ENCODE peak calls at places on chromosomes 7 and 10, in seven cellular contexts. B is A549, I is IMR-90, N is PC-3, C is cardiac muscle cell, D is kidney, M is left lung. J is an unnamed sample.

GRCh38 chr7:2154831-2155230 is 77.9 kb downstream of the MAD1L1 start:
- DNase-seq in M (peak), D (peak), I (no peak), B (no peak), C (no peak), N (no peak), J (no peak)

GRCh38 chr10:9294865-9295264 is 1240.4 kb downstream of the GATA3 start:
- DNase-seq in I (no peak), B (no peak), M (no peak), C (no peak), D (no peak), N (no peak), J (no peak)

GRCh38 chr10:48670978-48671913 is 13.4 kb upstream of the WDFY4 start:
- DNase-seq in C (no peak), M (no peak), D (peak), B (no peak), I (no peak), N (no peak), J (no peak)

GRCh38 chr7:150950496-150951180 is 27.5 kb downstream of the KCNH2 start:
- DNase-seq in B (no peak), M (peak), I (no peak), N (no peak), C (no peak), D (peak), J (no peak)

GRCh38 chr7:137772221-137772620 is 74.6 kb downstream of the DGKI start:
- DNase-seq in D (no peak), I (peak), B (no peak), C (no peak), M (no peak), N (no peak), J (no peak)

GRCh38 chr10:29627201-29628105 is 7.3 kb downstream of the SVIL start:
- DNase-seq in C (no peak), D (no peak), I (peak), N (peak), M (no peak), B (no peak), J (peak)

GRCh38 chr7:138316421-138317043 is 143.5 kb upstream of the TRIM24 start:
- DNase-seq in I (no peak), C (no peak), D (no peak), N (no peak), B (peak), M (no peak), J (no peak)

GRCh38 chr10:86215712-86216111 is 150.9 kb downstream of the GRID1 start:
- DNase-seq in B (no peak), N (no peak), M (no peak), D (no peak), I (no peak), C (no peak), J (no peak)

GRCh38 chr10:117509573-117509972 is 33.0 kb upstream of the EMX2 start:
- DNase-seq in C (no peak), D (no peak), N (no peak), I (no peak), B (no peak), M (no peak), J (no peak)

GRCh38 chr7:147540743-147541142 is 1049.8 kb upstream of the C7orf33 start:
- DNase-seq in N (no peak), M (no peak), D (no peak), C (no peak), I (no peak), B (no peak), J (no peak)

GRCh38 chr10:52539463-52539862 is 225.4 kb downstream of the DKK1 start:
- DNase-seq in C (no peak), B (peak), D (no peak), I (peak), M (no peak), N (peak), J (peak)

GRCh38 chr10:91803386-91804125 is 5.3 kb downstream of the TNKS2 start:
- DNase-seq in M (no peak), B (no peak), D (no peak), N (no peak), C (no peak), I (no peak), J (no peak)

GRCh38 chr10:131431978-131432690 is 120.6 kb upstream of the TCERG1L start:
- DNase-seq in C (no peak), M (peak), D (peak), N (no peak), I (no peak), B (no peak), J (no peak)

DNA sequence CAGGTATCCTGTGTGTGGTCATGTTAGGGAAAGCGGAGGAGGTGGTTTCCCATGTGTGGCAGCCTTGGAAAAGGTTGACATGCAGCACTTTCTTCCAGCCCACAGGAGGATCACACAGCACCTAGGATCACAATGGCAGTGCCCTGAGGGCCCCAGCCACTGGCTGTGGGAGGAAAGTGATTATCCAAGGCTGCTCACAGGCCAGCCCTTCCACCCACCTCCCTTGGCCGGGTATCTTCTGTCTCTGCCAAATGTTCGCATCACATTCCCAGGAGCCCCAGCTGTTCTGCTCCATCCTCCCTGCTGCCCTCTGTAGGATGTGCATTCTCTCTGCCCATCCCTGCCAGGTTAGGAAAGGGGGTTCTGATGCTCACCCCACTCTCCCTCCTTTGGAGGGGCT is 2.5 kb upstream of the MLXIPL start:
- DNase-seq in C (no peak), B (no peak), D (no peak), M (no peak), I (peak), N (peak), J (no peak)
- TF ChIP-seq CTCF in C (peak), B (no peak), D (no peak), M (no peak), I (peak), N (no peak), J (no peak)

GRCh38 chr7:47458486-47458885 is 123.4 kb downstream of the TNS3 start:
- DNase-seq in N (no peak), D (no peak), I (no peak), C (no peak), B (no peak), M (no peak), J (no peak)
- H3K27ac ChIP-seq in N (no peak), D (no peak), I (peak), C (no peak), B (no peak), M (no peak), J (peak)

DNA sequence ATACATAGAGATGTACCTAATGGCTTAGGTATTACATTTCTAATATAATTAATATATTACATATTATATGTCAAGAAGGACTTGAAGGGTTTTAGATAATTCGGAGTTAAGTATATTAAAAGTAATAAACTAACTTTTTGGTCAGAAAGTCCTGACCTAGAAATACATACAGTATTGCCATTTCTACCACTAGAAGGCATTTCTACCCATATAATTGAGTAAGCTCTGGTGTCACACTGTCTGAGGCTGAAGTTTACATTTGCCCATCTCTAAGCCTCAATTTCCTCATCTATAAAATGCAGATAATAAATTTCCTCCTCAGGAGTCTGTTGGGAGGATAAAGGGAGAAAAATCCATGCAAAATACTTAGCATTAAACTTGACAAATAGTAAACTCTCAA is 7.1 kb downstream of the FKBP14 start:
- DNase-seq in C (no peak), D (no peak), B (no peak), I (no peak), M (no peak), N (no peak), J (no peak)
- TF ChIP-seq CTCF in C (no peak), D (no peak), B (peak), I (peak), M (no peak), N (peak), J (peak)

GRCh38 chr7:149727541-149728476 is 45.6 kb downstream of the ZNF467 start:
- DNase-seq in N (no peak), M (peak), I (no peak), B (no peak), C (no peak), D (peak), J (no peak)

GRCh38 chr7:149727053-149727452 is 46.3 kb downstream of the ZNF467 start:
- DNase-seq in M (no peak), N (no peak), D (peak), I (no peak), C (no peak), B (no peak), J (no peak)

GRCh38 chr7:149729983-149730801 is 43.2 kb downstream of the ZNF467 start:
- DNase-seq in N (no peak), D (peak), M (peak), I (no peak), B (no peak), C (no peak), J (no peak)

GRCh38 chr7:149729586-149729982 is 43.8 kb downstream of the ZNF467 start:
- DNase-seq in I (no peak), B (no peak), D (peak), M (no peak), C (no peak), N (no peak), J (no peak)

DNA sequence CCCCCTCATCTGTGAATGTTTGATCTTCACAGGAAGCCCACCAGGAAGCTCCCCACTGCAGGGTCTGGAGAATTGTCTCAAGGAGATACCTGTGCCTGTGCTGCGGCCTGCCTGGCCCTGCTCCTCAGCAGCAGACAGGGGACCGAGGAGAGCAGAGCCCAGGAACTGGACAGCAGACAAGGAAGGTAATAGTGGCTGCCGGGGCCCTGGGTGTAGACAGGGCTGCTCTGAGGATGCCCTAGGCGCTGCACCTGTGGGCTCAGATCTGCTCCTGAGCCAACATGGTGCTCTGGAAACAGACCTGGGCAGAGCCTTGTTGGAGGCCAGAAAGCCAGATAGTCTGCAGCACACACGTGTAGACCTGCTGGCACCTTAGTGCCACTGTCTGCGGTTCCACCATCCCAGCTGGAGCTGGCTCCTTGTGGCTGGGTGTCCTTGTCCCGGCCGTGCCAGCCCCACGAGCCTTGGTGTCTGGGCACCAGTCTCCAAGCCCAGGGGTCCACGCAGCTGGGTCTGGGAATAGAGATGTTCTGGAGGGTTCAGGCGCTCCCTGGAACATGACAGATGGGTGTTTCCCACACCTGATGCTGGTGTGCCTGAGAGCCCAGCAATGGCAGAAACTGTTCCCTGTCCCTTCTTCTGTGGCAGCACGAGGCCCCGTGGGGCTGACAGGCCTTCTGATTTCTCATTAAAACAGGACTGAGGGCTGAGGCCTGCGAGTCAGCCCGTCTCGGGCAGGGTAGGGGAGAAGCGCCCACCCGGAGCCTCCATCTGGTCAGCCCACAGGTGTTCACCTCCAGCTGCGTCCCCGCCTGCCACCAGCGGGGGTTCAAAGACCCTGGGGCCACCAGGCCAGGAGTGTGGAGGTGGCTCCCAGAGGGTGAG is 44.7 kb downstream of the ZNF467 start:
- DNase-seq in N (no peak), D (peak), B (no peak), M (peak), C (no peak), I (no peak), J (no peak)
- H3K27ac ChIP-seq in N (no peak), D (no peak), B (no peak), M (no peak), C (no peak), I (no peak), J (no peak)

GRCh38 chr7:101217388-101218235 is at the start of the genes PLOD3 and ZNHIT1:
- DNase-seq in D (peak), C (peak), B (peak), I (peak), N (peak), M (peak), J (peak)
- TF ChIP-seq CTCF in D (no peak), C (no peak), B (no peak), I (peak), N (no peak), M (no peak), J (no peak)

GRCh38 chr10:27503498-27504006 is 552 bp upstream of the RAB18 start:
- DNase-seq in I (no peak), D (no peak), B (peak), M (no peak), N (no peak), C (no peak), J (no peak)
- H3K27ac ChIP-seq in I (peak), D (peak), B (peak), M (peak), N (peak), C (peak), J (peak)

GRCh38 chr10:75398630-75399460 is 2.7 kb downstream of the ZNF503 start:
- DNase-seq in I (no peak), N (peak), C (peak), D (peak), M (peak), B (no peak), J (no peak)

GRCh38 chr10:75396861-75397570 is 4.5 kb downstream of the ZNF503 start:
- DNase-seq in N (peak), C (peak), B (no peak), D (peak), M (peak), I (no peak), J (peak)

GRCh38 chr10:75399461-75400162 is 2.0 kb downstream of the ZNF503 start:
- DNase-seq in I (peak), B (peak), N (peak), M (peak), D (peak), C (peak), J (peak)

GRCh38 chr10:75397571-75397921 is 4.0 kb downstream of the ZNF503 start:
- DNase-seq in D (peak), M (no peak), B (no peak), C (peak), N (peak), I (no peak), J (no peak)

GRCh38 chr10:75398238-75398629 is 3.3 kb downstream of the ZNF503 start:
- DNase-seq in C (no peak), N (peak), D (no peak), M (no peak), B (no peak), I (no peak), J (no peak)
- TF ChIP-seq CTCF in C (no peak), N (no peak), D (no peak), M (no peak), B (no peak), I (no peak), J (no peak)

GRCh38 chr10:80064120-80064886 is 14.2 kb upstream of the TMEM254 start:
- DNase-seq in M (no peak), D (no peak), C (no peak), I (no peak), N (no peak), B (no peak), J (no peak)
- H3K27ac ChIP-seq in M (no peak), D (no peak), C (no peak), I (no peak), N (no peak), B (no peak), J (no peak)

GRCh38 chr7:144834516-144835165 is 1.2 kb downstream of the TPK1 start:
- DNase-seq in B (peak), I (no peak), N (no peak), D (no peak), M (no peak), C (no peak), J (no peak)

GRCh38 chr7:144836545-144836842 is 641 bp upstream of the TPK1 start:
- DNase-seq in C (no peak), B (no peak), D (no peak), M (no peak), N (no peak), I (no peak), J (no peak)

GRCh38 chr7:144830811-144831210 is 5.0 kb downstream of the TPK1 start:
- DNase-seq in I (peak), C (no peak), M (no peak), B (no peak), D (no peak), N (no peak), J (no peak)

GRCh38 chr7:144835166-144835611 is 664 bp downstream of the TPK1 start:
- DNase-seq in M (peak), N (peak), C (no peak), I (peak), B (peak), D (peak), J (no peak)

DNA sequence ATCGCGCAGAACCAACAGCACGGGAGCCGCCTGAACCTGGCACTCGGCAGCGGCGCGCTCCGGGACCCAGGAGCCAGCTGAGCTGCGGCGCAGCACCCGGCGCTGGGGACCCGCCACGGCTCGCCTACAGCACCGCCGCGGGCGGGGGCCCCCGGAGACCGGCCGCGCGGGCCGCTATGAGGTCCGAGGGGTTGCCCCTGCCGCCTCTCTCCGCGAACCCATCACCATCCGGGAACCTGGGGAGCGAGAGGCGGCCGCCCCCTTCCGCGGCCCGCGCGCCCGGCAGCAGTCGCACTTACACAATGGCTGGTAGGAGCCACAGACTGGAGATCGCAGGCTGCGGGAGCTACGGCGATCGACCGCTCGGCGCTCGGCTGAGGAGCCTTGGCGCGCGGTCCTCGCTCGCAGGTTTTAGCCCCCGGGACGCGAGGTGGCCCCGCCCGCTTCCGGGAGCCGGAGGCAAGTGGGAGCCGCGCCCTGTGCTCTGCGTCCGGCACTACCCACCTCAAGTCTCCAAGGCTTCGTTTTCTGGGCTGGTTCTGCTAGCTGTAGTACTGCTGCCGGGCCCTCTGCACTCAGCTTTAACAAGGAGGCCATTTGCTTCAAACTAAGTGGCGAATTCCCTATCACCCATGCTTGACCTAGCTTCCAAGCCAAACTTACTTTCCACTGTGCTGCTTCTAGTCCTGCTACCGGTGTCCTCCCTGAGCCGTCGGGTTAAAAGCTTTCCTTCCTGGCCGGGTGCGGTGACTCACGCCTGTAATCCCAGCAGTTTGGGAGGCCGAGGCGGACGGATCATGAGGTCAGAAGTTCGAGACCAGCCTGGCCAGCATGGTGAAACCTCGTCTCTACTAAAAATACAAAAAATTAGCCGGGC is at the start of gene TPK1:
- DNase-seq in C (peak), N (peak), D (peak), B (peak), I (peak), M (peak), J (peak)
- TF ChIP-seq CTCF in C (no peak), N (no peak), D (no peak), B (no peak), I (no peak), M (no peak), J (no peak)